ENCODE peak calls at places on chromosomes 16 and 17, in seven cellular contexts. N is kidney; Q is AG09319; I is mesendoderm; O is activated T-helper 1 cell treated with anti-CD3 and anti-CD28 coated beads, Interleukin-2, amount 50 U/mL, for 16 hours; T is cardiac muscle cell; G is HAP-1. B is an unnamed sample.

GRCh38 chr16:88941051-88941932 is 35.7 kb downstream of the CBFA2T3 start:
- DNase-seq in N (peak), Q (no peak), I (no peak), O (no peak), T (peak), G (no peak), B (no peak)

GRCh38 chr16:85948870-85949269 is 49.9 kb downstream of the IRF8 start:
- DNase-seq in N (no peak), Q (no peak), I (no peak), O (no peak), T (no peak), G (no peak), B (no peak)

GRCh38 chr17:45146616-45147101 is 1.6 kb upstream of the HEXIM1 start:
- DNase-seq in N (no peak), Q (no peak), I (no peak), O (no peak), T (no peak), G (no peak), B (peak)

GRCh38 chr16:86133847-86134375 is 234.9 kb downstream of the IRF8 start:
- DNase-seq in N (no peak), Q (no peak), I (no peak), O (no peak), T (no peak), G (no peak), B (no peak)

GRCh38 chr17:82668631-82669099 is 20.4 kb upstream of the WDR45B start:
- DNase-seq in N (no peak), Q (peak), I (peak), O (no peak), T (peak), G (peak), B (peak)

GRCh38 chr16:4115209-4115940 is 867 bp downstream of the ADCY9 start:
- DNase-seq in N (peak), Q (no peak), I (peak), O (no peak), T (peak), G (no peak), B (peak)

GRCh38 chr17:72115789-72116520 is 4.9 kb upstream of the SOX9 start:
- DNase-seq in N (no peak), Q (no peak), I (no peak), O (no peak), T (no peak), G (no peak), B (no peak)

GRCh38 chr17:8162997-8163977 is 539 bp upstream of the VAMP2 start:
- DNase-seq in N (peak), Q (no peak), I (peak), O (no peak), T (peak), G (no peak), B (no peak)

GRCh38 chr16:11484691-11485258 is 101.9 kb downstream of the LITAF start:
- DNase-seq in N (no peak), Q (no peak), I (no peak), O (no peak), T (no peak), G (no peak), B (no peak)

GRCh38 chr16:72961115-72961832 is 86.7 kb downstream of the ZFHX3 start:
- DNase-seq in N (no peak), Q (no peak), I (no peak), O (no peak), T (no peak), G (no peak), B (peak)

GRCh38 chr16:1772908-1773702 is at the start of gene MRPS34:
- DNase-seq in N (peak), Q (peak), I (peak), O (peak), T (peak), G (peak), B (peak)

GRCh38 chr17:34301986-34302385 is 16.4 kb downstream of the CCL11 start:
- DNase-seq in N (no peak), Q (no peak), I (no peak), O (no peak), T (no peak), G (no peak), B (no peak)

GRCh38 chr17:64242633-64243032 is 20.4 kb downstream of the TEX2 start:
- DNase-seq in N (no peak), Q (no peak), I (no peak), O (no peak), T (no peak), G (no peak), B (no peak)

GRCh38 chr17:72730091-72730490 is 362.4 kb downstream of the SLC39A11 start:
- DNase-seq in N (no peak), Q (no peak), I (no peak), O (no peak), T (no peak), G (no peak), B (no peak)

GRCh38 chr16:84511180-84511800 is 6.8 kb upstream of the MEAK7 start:
- DNase-seq in N (peak), Q (peak), I (peak), O (peak), T (peak), G (peak), B (peak)

GRCh38 chr16:20910781-20911321 is 10.3 kb downstream of the LYRM1 start:
- DNase-seq in N (no peak), Q (peak), I (no peak), O (no peak), T (no peak), G (no peak), B (no peak)

GRCh38 chr16:71855937-71856662 is 10.3 kb downstream of the ATXN1L start:
- DNase-seq in N (no peak), Q (no peak), I (no peak), O (no peak), T (no peak), G (no peak), B (no peak)

GRCh38 chr17:78935419-78936323 is 10.5 kb upstream of the TIMP2 start:
- DNase-seq in N (peak), Q (peak), I (no peak), O (no peak), T (no peak), G (no peak), B (no peak)

GRCh38 chr16:57284206-57284951 is at the start of gene PLLP:
- DNase-seq in N (peak), Q (no peak), I (peak), O (peak), T (peak), G (peak), B (no peak)

GRCh38 chr17:30600830-30601494 is 123.8 kb downstream of the GOSR1 start:
- DNase-seq in N (no peak), Q (no peak), I (peak), O (peak), T (peak), G (peak), B (no peak)

GRCh38 chr16:87041286-87041685 is 275.9 kb downstream of the C16orf95 start:
- DNase-seq in N (no peak), Q (no peak), I (no peak), O (no peak), T (no peak), G (no peak), B (no peak)

GRCh38 chr17:79631640-79632431 is 21.0 kb upstream of the RBFOX3 start:
- DNase-seq in N (peak), Q (no peak), I (no peak), O (no peak), T (no peak), G (no peak), B (no peak)

GRCh38 chr16:57735755-57736418 is at the start of gene KATNB1:
- DNase-seq in N (peak), Q (no peak), I (no peak), O (no peak), T (peak), G (no peak), B (no peak)

GRCh38 chr17:49016775-49017463 is 19.7 kb downstream of the IGF2BP1 start:
- DNase-seq in N (peak), Q (no peak), I (no peak), O (no peak), T (peak), G (no peak), B (peak)

GRCh38 chr17:81461607-81462500 is 50.7 kb downstream of the ACTG1 start:
- DNase-seq in N (no peak), Q (no peak), I (no peak), O (no peak), T (no peak), G (no peak), B (no peak)

GRCh38 chr16:56382901-56383355 is 42.4 kb downstream of the AMFR start:
- DNase-seq in N (no peak), Q (no peak), I (peak), O (no peak), T (no peak), G (no peak), B (no peak)

GRCh38 chr17:63930951-63931575 is 1.1 kb downstream of the CD79B start:
- DNase-seq in N (peak), Q (no peak), I (peak), O (peak), T (no peak), G (no peak), B (no peak)

GRCh38 chr16:87570938-87571867 is 31.1 kb upstream of the JPH3 start:
- DNase-seq in N (peak), Q (no peak), I (peak), O (no peak), T (peak), G (no peak), B (peak)

GRCh38 chr16:58024673-58025350 is 742 bp upstream of the MMP15 start:
- DNase-seq in N (peak), Q (no peak), I (peak), O (no peak), T (peak), G (no peak), B (no peak)

GRCh38 chr16:56317998-56318912 is 107.1 kb downstream of the AMFR start:
- DNase-seq in N (peak), Q (peak), I (peak), O (peak), T (peak), G (peak), B (peak)

GRCh38 chr16:85690469-85691064 is 1.8 kb upstream of the GINS2 start:
- DNase-seq in N (peak), Q (no peak), I (no peak), O (no peak), T (no peak), G (no peak), B (no peak)

GRCh38 chr17:75370288-75370687 is 35.2 kb downstream of the GRB2 start:
- DNase-seq in N (no peak), Q (no peak), I (no peak), O (no peak), T (no peak), G (no peak), B (no peak)

GRCh38 chr16:3408561-3409197 is 7.7 kb downstream of the ZNF174 start:
- DNase-seq in N (no peak), Q (no peak), I (no peak), O (no peak), T (no peak), G (no peak), B (no peak)

GRCh38 chr16:15822957-15823356 is 33.9 kb downstream of the MYH11 start:
- DNase-seq in N (no peak), Q (no peak), I (no peak), O (no peak), T (no peak), G (no peak), B (no peak)

GRCh38 chr17:43531955-43532354 is 14.2 kb downstream of the ETV4 start:
- DNase-seq in N (no peak), Q (no peak), I (no peak), O (no peak), T (no peak), G (no peak), B (no peak)

GRCh38 chr16:51382940-51383339 is 231.9 kb upstream of the SALL1 start:
- DNase-seq in N (no peak), Q (no peak), I (no peak), O (no peak), T (no peak), G (no peak), B (no peak)

GRCh38 chr16:25693621-25694020 is 1.9 kb downstream of the HS3ST4 start:
- DNase-seq in N (no peak), Q (no peak), I (no peak), O (no peak), T (no peak), G (no peak), B (no peak)

GRCh38 chr16:81277681-81278080 is 37.1 kb upstream of the GAN start:
- DNase-seq in N (no peak), Q (no peak), I (no peak), O (no peak), T (no peak), G (no peak), B (no peak)

GRCh38 chr17:57594767-57595166 is 150.3 kb downstream of the CCDC182 start:
- DNase-seq in N (no peak), Q (no peak), I (no peak), O (no peak), T (no peak), G (no peak), B (no peak)

B was measured in SK-MEL-5.